ENCODE peak calls at places on chromosome 10, in four cellular contexts. Y is GM12878, F is HL-60, K is K562. J is an unnamed sample.

GRCh38 chr10:78925800-78926319 is 142.9 kb upstream of the ZMIZ1 start:
- DNase-seq in F (no peak), Y (no peak), K (peak), J (no peak)

GRCh38 chr10:127522298-127522697 is 26.8 kb upstream of the NPS start:
- DNase-seq in K (no peak), Y (no peak), F (no peak), J (no peak)

GRCh38 chr10:25036381-25036780 is 20.0 kb downstream of the THNSL1 start:
- DNase-seq in K (no peak), F (no peak), Y (peak), J (no peak)

GRCh38 chr10:68697106-68697505 is 23.9 kb upstream of the CCAR1 start:
- DNase-seq in Y (no peak), F (no peak), K (no peak), J (no peak)

GRCh38 chr10:11197266-11197712 is 179.6 kb downstream of the CELF2 start:
- DNase-seq in K (peak), F (peak), Y (peak), J (no peak)

GRCh38 chr10:48645600-48645999 is 39.1 kb upstream of the WDFY4 start:
- DNase-seq in K (no peak), F (no peak), Y (no peak), J (no peak)

GRCh38 chr10:98391578-98391991 is 23.4 kb downstream of the PYROXD2 start:
- DNase-seq in K (no peak), Y (no peak), F (no peak), J (no peak)

GRCh38 chr10:31759124-31759798 is 169.4 kb downstream of the ARHGAP12 start:
- DNase-seq in K (no peak), F (no peak), Y (no peak), J (peak)

GRCh38 chr10:130708465-130708864 is 572.3 kb downstream of the GLRX3 start:
- DNase-seq in Y (no peak), F (no peak), K (no peak), J (no peak)

GRCh38 chr10:103671126-103671525 is 177.6 kb downstream of the NEURL1 start:
- DNase-seq in F (no peak), Y (no peak), K (no peak), J (no peak)

GRCh38 chr10:103671561-103671960 is 178.1 kb downstream of the NEURL1 start:
- DNase-seq in K (no peak), F (no peak), Y (no peak), J (no peak)

GRCh38 chr10:103673616-103674015 is 180.1 kb downstream of the NEURL1 start:
- DNase-seq in F (no peak), Y (no peak), K (no peak), J (no peak)

GRCh38 chr10:103669944-103670343 is 176.4 kb downstream of the NEURL1 start:
- DNase-seq in Y (no peak), F (no peak), K (no peak), J (no peak)

GRCh38 chr10:103672345-103672744 is 178.8 kb downstream of the NEURL1 start:
- DNase-seq in K (no peak), F (no peak), Y (no peak), J (no peak)
- TF ChIP-seq SPI1 in K (no peak), F (no peak), Y (no peak), J (no peak)

GRCh38 chr10:17847586-17848296 is 38.6 kb downstream of the MRC1 start:
- DNase-seq in K (peak), Y (no peak), F (no peak), J (no peak)
- TF ChIP-seq SPI1 in K (no peak), Y (no peak), F (no peak), J (no peak)

GRCh38 chr10:69914373-69915268 is 112.9 kb downstream of the COL13A1 start:
- DNase-seq in F (peak), Y (no peak), K (peak), J (peak)
- TF ChIP-seq SPI1 in F (no peak), Y (no peak), K (no peak), J (no peak)

DNA sequence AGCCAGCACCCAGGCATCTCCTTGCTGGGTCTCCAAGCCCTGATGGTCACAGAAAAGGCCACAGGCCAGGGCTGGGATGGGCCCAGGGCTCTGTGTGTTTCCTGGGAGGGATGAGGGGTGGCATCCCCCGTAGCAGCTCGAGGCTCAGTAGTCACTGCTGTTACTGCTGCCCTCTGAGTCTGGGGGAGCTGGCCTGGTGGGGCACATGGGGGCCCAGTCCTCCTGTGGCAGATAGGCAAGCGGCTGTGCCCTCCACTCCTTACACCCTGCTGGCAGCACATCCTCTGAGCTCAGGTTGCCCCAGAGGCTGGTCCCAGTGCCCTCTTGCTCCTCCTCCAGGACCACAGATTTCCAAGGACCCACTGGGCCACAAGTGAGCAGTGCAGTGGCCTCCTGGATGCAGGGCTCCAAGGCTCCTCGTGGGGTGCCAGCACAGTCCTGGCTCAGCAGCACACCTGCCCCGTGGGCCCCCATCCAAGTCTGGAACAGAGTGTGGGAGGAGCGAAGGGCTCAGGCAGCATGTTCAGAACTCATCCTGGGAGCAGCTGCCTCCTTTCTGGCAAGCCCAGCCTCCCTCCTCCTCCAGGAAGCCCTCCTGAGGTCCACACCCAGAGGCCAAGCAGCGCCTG is 31.5 kb upstream of the TUBB8 start:
- DNase-seq in F (no peak), K (no peak), Y (no peak), J (no peak)
- TF ChIP-seq SPI1 in F (no peak), K (no peak), Y (no peak), J (no peak)

GRCh38 chr10:49827297-49827696 is 65.2 kb upstream of the OGDHL start:
- DNase-seq in F (no peak), Y (peak), K (no peak), J (no peak)
- TF ChIP-seq SPI1 in F (no peak), Y (peak), K (no peak), J (no peak)

DNA sequence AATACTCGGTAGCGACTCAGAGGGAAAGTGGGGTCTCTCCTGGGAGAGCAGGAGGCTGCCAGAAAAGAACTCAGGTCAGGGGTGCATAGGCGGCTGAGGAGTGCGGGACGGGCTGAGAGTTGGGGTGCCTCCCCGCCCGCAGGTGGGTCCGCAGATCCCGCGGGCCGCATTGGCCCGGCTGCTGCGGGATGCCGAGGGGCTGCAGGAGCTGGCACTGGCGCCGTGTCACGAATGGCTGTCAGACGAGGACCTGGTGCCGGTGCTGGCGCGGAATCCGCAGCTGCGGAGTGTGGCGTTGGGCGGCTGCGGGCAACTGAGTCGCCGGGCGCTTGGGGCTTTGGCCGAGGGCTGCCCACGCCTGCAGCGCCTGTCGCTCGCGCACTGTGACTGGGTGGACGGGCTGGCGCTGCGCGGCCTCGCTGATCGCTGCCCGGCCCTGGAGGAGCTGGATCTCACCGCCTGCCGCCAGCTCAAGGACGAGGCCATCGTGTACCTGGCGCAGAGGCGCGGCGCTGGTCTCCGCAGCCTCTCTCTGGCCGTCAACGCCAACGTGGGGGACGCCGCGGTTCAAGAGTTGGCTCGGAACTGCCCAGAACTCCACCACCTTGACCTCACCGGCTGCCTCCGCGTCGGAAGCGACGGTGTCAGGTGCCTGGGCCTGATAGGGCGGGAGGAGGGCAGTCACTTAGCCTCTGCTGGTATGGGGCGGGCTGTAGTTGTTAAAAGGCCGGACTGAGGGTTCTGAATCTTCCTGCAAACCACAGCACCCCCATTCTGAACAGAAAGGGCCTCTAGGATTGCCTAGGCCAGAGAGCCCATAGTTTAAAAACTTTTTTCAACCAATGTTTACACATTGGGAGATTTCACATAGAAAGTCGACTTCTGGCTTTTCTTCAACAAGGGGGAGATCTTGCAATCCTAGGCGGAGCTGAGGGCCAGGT is 1.3 kb downstream of the FBXL15 start:
- DNase-seq in K (peak), Y (no peak), F (peak), J (no peak)
- TF ChIP-seq SPI1 in K (no peak), Y (no peak), F (no peak), J (no peak)

DNA sequence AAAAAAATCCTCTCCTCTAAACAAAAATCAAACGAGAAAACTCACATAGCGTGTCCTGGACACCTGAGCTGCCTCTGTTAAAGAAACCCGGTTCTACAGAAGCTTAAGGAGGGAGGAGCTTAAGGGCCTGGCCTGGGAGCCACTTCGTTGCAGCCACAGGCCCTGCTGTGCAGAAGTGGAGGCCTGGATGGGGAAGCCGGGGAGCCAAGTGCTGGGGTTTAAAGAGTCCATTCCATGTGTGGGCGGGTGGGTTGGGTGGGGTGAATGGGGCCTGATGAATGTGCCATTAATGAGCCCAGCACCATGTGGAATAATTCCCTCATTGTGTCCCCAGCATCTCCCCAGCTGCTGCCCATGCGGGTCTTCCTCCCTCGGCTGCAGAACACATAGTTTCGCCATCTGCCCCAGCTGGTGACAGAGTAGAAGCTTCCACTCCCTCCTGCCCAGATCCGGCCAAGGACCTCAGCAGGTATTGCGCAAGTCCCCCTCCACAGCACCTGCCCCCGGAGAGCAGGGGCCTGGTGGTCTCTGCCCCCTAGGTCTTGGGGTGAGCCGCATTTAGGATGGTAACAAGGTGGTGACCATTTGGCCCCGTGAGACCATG is 127.8 kb upstream of the BTBD16 start:
- DNase-seq in Y (no peak), F (peak), K (no peak), J (no peak)
- TF ChIP-seq SPI1 in Y (no peak), F (no peak), K (no peak), J (no peak)

GRCh38 chr10:124281666-124282065 is 137.1 kb downstream of the OAT start:
- DNase-seq in F (no peak), K (no peak), Y (no peak), J (no peak)
- TF ChIP-seq SPI1 in F (no peak), K (no peak), Y (no peak), J (no peak)

DNA sequence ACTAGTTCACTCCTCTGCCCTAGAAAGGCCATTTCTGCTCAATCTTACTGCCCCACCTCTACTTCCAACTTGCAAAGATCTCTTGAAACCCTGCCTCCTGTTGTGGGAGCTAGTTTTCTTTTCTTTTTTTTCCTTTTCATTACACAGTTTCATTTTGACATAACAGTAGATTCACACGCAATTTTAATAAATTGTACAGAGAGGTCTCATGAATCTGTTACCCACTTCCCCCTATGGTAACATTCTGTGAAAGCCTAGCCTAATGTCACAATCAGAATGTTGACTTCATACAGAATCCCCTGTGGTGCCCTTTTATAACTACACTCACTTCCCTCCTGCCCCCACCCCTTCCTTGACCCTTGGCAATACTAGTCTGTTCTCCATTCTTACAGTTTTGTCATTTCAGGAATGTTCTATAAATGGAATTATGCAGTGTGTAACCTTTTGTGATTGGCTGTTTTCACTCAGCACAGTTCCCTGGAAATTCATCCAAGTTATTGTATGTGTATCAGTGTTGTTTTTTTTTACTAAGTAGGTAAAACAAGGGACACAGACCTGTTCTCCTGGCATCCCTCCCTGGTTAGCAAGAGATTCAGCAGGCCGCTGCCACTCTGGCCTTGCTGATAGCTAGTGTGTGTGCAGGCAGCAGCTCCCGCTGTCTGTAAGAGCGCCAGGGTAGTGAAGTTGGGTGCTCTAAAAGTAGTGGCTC is 21.5 kb downstream of the CHST3 start:
- DNase-seq in Y (peak), F (no peak), K (no peak), J (no peak)
- TF ChIP-seq SPI1 in Y (peak), F (peak), K (no peak), J (peak)

DNA sequence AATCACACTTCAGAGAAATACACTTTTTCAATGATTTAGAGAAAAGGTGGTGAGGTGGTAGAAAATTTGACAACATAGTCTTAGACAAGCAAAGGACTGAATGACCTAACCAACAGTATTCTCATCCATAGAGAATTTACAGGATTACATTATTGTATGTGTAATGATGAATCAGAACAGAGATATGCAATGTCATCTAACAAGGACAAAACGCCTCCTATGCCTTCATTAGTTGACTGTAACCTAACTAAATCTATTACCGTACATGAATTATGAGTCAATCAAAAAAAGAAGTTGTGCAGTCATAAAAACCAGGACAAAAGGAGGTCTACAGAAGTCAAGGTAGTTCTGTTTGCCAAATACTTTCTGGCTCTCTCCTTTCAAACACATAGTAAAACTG is 66.5 kb downstream of the RAB11FIP2 start:
- DNase-seq in K (no peak), F (no peak), Y (no peak), J (no peak)
- TF ChIP-seq SPI1 in K (no peak), F (no peak), Y (no peak), J (no peak)

J was measured in GM12891.